ENCODE peak calls at places on chromosomes 16 and 17, in ten cellular contexts. K is fibroblast of mammary gland; B is B cell; U is natural killer cell; D is AG10803; O is fibroblast of pulmonary artery; J is activated CD8-positive, alpha-beta T cell treated with anti-CD3 and anti-CD28 coated beads for 36 hours; C is tibial nerve; W is transverse colon; Q is progenitor cell of endocrine pancreas. M is an unnamed sample.

GRCh38 chr17:9244066-9245052 is 223.0 kb downstream of the NTN1 start:
- DNase-seq in K (peak; percentile 75), B (no peak), C (no peak), O (peak; percentile 36), W (peak; percentile 59), U (no peak), J (no peak), D (peak; percentile 95), Q (no peak), M (no peak)

GRCh38 chr17:7707446-7707845 is 2.4 kb downstream of the EFNB3 start:
- DNase-seq in U (no peak), W (no peak), K (no peak), J (no peak), O (no peak), D (no peak), B (no peak), C (no peak), Q (no peak), M (peak; percentile 65)

GRCh38 chr16:11257131-11257938 is 1.3 kb upstream of the SOCS1 start:
- DNase-seq in C (peak; percentile 69), D (peak; percentile 78), W (peak; percentile 86), B (peak; percentile 62), J (peak; percentile 82), Q (peak; percentile 39), U (peak; percentile 58), O (peak; percentile 87), K (peak; percentile 82), M (no peak)

GRCh38 chr16:29813644-29814562 is 1.9 kb downstream of the PRRT2 start:
- DNase-seq in U (no peak), C (no peak), K (no peak), O (no peak), J (peak; percentile 24), D (no peak), W (no peak), Q (no peak), B (no peak), M (no peak)

GRCh38 chr17:72192409-72193192 is 71.8 kb downstream of the SOX9 start:
- DNase-seq in B (no peak), W (no peak), J (no peak), K (peak; percentile 87), C (no peak), Q (no peak), D (peak; percentile 78), U (no peak), O (peak; percentile 96), M (no peak)

GRCh38 chr17:64022631-64023063 is 2.2 kb upstream of the ICAM2 start:
- DNase-seq in C (no peak), D (no peak), O (no peak), K (no peak), B (no peak), W (no peak), U (no peak), J (no peak), Q (no peak), M (no peak)

GRCh38 chr17:1992541-1992940 is 32.6 kb downstream of the RTN4RL1 start:
- DNase-seq in K (no peak), Q (no peak), J (no peak), B (no peak), D (no peak), U (no peak), C (no peak), W (no peak), O (no peak), M (no peak)

GRCh38 chr17:3732171-3732570 is 8.5 kb downstream of the HASPIN start:
- DNase-seq in B (peak; percentile 46), K (peak; percentile 31), C (no peak), W (peak; percentile 49), J (no peak), Q (no peak), O (peak; percentile 25), D (peak; percentile 27), U (no peak), M (no peak)

GRCh38 chr17:78805301-78805700 is 23.2 kb upstream of the CYTH1 start:
- DNase-seq in O (no peak), U (no peak), B (no peak), J (peak; percentile 85), C (no peak), Q (no peak), K (no peak), W (peak; percentile 32), D (no peak), M (no peak)

GRCh38 chr17:80692931-80693467 is 148.4 kb downstream of the RPTOR start:
- DNase-seq in O (no peak), C (no peak), J (no peak), Q (no peak), W (no peak), D (no peak), B (no peak), K (no peak), U (no peak), M (no peak)

GRCh38 chr16:14002416-14002815 is 68.7 kb upstream of the MRTFB start:
- DNase-seq in C (no peak), O (no peak), W (no peak), K (peak; percentile 43), D (no peak), J (no peak), B (no peak), U (no peak), Q (no peak), M (no peak)
- TF ChIP-seq CTCF in C (no peak), O (no peak), W (no peak), K (no peak), D (no peak), J (no peak), B (no peak), U (no peak), Q (no peak), M (no peak)

DNA sequence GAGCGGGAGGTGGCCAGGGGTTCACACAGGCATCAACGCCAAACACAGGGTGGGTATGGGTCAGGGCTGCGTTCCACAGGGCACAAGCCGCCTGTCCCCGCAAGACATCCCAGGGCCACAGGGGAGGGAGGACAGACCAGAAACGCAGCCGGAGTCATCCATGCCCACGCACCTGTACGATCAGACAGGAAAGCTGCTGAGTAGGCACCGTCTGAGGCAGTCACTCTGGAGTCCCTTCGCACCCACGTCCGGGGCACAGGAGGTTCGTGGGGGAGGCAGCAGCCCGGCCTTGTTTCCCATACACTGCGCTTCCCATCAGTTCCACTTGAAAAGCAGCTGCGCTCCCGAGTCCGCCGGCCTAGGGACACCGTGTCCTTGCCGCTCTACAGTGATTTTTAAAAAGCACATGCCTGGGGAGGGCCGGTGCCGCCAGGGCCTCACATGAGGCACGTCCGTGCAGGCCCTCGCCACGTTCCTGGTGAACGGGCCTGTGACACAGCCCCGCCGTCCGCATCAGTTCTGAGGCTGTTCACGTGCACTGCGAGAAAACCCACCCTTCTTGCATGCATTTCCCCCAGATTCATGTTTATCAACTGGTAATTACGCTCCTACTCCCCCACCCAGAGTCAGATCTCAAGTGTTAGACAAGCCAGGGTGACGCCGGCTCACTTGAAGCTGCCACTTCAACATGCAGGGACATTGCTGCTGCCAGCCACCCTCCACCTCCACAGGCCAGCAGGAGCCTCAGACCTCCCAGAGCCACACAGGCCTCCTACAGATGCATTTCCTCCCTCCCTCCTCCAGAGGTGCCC is 34.8 kb downstream of the WDR45B start:
- DNase-seq in J (no peak), Q (no peak), W (no peak), U (no peak), O (no peak), B (no peak), D (no peak), K (no peak), C (no peak), M (no peak)
- TF ChIP-seq CTCF in J (no peak), Q (no peak), W (no peak), U (no peak), O (no peak), B (no peak), D (no peak), K (no peak), C (no peak), M (no peak)

GRCh38 chr17:68567581-68567980 is 33.6 kb downstream of the FAM20A start:
- DNase-seq in O (no peak), U (no peak), C (no peak), D (no peak), Q (no peak), J (no peak), B (no peak), K (no peak), W (no peak), M (no peak)
- TF ChIP-seq CTCF in O (no peak), U (no peak), C (no peak), D (no peak), Q (no peak), J (no peak), B (no peak), K (no peak), W (no peak), M (no peak)

DNA sequence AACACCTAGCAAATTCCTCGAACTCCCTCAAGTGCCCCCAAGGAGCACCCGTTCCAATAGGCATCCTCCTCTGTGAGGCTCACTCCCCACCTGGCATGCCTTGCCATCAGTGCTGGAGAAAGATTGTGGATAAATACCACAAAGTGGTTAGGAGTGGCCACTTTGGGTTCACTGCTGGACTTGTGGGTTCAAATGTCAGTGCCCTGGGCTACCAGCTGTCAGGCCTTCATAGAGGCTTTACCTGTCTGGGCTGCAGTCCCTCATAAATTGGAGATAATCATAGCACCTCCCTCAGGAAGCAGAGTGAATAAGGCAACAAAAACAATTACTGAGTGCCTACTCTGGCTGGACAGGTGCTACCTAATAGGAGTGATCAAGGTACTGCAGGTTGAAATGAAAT is 1.5 kb upstream of the SYT17 start:
- DNase-seq in D (no peak), C (no peak), U (no peak), O (no peak), W (no peak), K (no peak), B (no peak), J (no peak), Q (no peak), M (no peak)
- TF ChIP-seq CTCF in D (no peak), C (no peak), U (no peak), O (no peak), W (no peak), K (no peak), B (no peak), J (no peak), Q (no peak), M (no peak)

DNA sequence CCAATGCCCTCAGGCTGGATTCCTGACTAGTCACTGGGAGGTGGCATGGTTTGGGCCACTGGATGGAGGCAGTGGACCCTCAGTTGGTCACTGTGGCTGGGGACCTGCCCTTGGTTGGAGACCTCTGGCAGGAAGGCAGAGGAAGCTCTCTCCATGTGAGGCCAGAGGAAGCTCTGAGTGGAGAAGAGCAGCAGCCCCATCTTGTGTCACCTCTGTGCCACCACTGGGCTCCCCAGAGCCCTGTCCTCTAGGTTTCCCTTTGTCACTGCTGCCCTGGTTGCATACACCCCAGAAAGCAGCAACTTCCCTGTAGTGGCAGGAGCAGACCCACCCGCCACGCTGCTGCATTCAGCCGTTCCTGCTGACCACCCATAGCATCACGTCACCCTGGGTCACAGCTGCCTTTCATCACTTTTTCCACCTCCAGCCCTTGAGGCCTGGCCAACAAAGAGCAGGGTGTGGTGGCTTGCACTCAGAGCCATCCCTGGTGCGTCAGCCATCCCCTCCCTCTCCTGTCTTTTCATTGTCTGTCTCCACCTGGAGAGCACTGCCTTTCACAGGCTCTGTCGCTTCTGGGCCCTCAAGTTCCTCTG is 11.9 kb downstream of the CTRL start:
- DNase-seq in J (no peak), D (no peak), U (no peak), K (no peak), O (no peak), B (no peak), W (no peak), Q (no peak), C (no peak), M (no peak)
- TF ChIP-seq CTCF in J (no peak), D (no peak), U (no peak), K (no peak), O (no peak), B (no peak), W (no peak), Q (no peak), C (no peak), M (peak; percentile 19)

M was measured in chondrocyte.